ENCODE peak calls at places on chromosomes 3 and 15, in nine cellular contexts. C is lower leg skin; S is NB4; T is SJSA1; Y is psoas muscle; M is CD4-positive, CD25-positive, alpha-beta regulatory T cell; H is HFF-Myc; J is fibroblast of lung; K is SJCRH30. E is an unnamed sample.

GRCh38 chr3:127451321-127451720 is 139.2 kb downstream of the TPRA1 start:
- DNase-seq in J (no peak), M (no peak), H (no peak), Y (no peak), C (no peak), S (no peak), K (no peak), T (no peak), E (no peak)

GRCh38 chr3:56248021-56248420 is 220.2 kb downstream of the ERC2 start:
- DNase-seq in S (no peak), Y (no peak), J (no peak), T (no peak), K (no peak), C (no peak), H (no peak), M (no peak), E (no peak)

GRCh38 chr3:181888234-181888633 is 176.5 kb downstream of the SOX2 start:
- DNase-seq in H (no peak), C (no peak), J (no peak), S (no peak), K (no peak), M (no peak), Y (no peak), T (no peak), E (no peak)

GRCh38 chr3:98110191-98110908 is 20.2 kb upstream of the OR5H1 start:
- DNase-seq in C (no peak), Y (no peak), T (no peak), M (no peak), K (no peak), H (no peak), S (no peak), J (no peak), E (no peak)

GRCh38 chr15:81235781-81236507 is 39.3 kb downstream of the IL16 start:
- DNase-seq in C (no peak), H (peak), J (peak), M (no peak), Y (peak), S (peak), T (peak), K (peak), E (no peak)

GRCh38 chr15:28881600-28881999 is 4.2 kb upstream of the APBA2 start:
- DNase-seq in Y (no peak), J (peak), H (no peak), S (no peak), K (no peak), T (no peak), M (no peak), C (no peak), E (no peak)

GRCh38 chr3:149934524-149934923 is 36.2 kb downstream of the PFN2 start:
- DNase-seq in J (peak), H (no peak), K (no peak), S (peak), M (no peak), C (peak), T (no peak), Y (peak), E (peak)

GRCh38 chr3:177906573-177907229 is 629.5 kb upstream of the KCNMB2 start:
- DNase-seq in C (no peak), J (no peak), Y (no peak), T (no peak), K (no peak), M (no peak), H (no peak), S (no peak), E (no peak)

GRCh38 chr15:51051776-51052175 is 42.9 kb downstream of the TNFAIP8L3 start:
- DNase-seq in H (no peak), T (no peak), S (no peak), M (no peak), K (no peak), J (no peak), Y (peak), C (peak), E (no peak)

GRCh38 chr3:52246264-52246620 is 683 bp downstream of the PPM1M start:
- DNase-seq in M (no peak), C (no peak), T (no peak), Y (no peak), K (no peak), H (no peak), S (peak), J (no peak), E (no peak)

GRCh38 chr3:66198437-66199088 is 22.2 kb upstream of the SLC25A26 start:
- DNase-seq in C (no peak), J (no peak), S (no peak), T (no peak), K (no peak), H (no peak), M (no peak), Y (no peak), E (no peak)

GRCh38 chr3:65945480-65945879 is 93.2 kb downstream of the MAGI1 start:
- DNase-seq in Y (no peak), C (no peak), M (no peak), J (no peak), K (no peak), S (no peak), T (no peak), H (no peak), E (no peak)

GRCh38 chr3:169454060-169454317 is 209.5 kb downstream of the MECOM start:
- DNase-seq in C (no peak), S (no peak), J (no peak), K (no peak), T (no peak), M (no peak), H (no peak), Y (no peak), E (no peak)

GRCh38 chr15:88752956-88753355 is 50.3 kb upstream of the ACAN start:
- DNase-seq in J (no peak), Y (no peak), S (no peak), H (no peak), T (no peak), K (peak), C (no peak), M (no peak), E (no peak)

GRCh38 chr3:82133070-82133606 is 371.7 kb upstream of the GBE1 start:
- DNase-seq in K (peak), T (no peak), J (peak), C (peak), Y (peak), S (peak), M (peak), H (peak), E (peak)

GRCh38 chr3:50275996-50276761 is 2.7 kb upstream of the LSMEM2 start:
- DNase-seq in M (peak), C (no peak), S (no peak), J (no peak), K (no peak), Y (no peak), T (no peak), H (no peak), E (no peak)

GRCh38 chr3:51705276-51706020 is 1.4 kb upstream of the GRM2 start:
- DNase-seq in J (no peak), S (no peak), H (no peak), M (no peak), C (no peak), K (no peak), T (no peak), Y (no peak), E (no peak)

GRCh38 chr3:85360742-85361387 is 402.1 kb downstream of the CADM2 start:
- DNase-seq in T (no peak), J (peak), K (peak), M (no peak), C (no peak), S (peak), H (no peak), Y (peak), E (no peak)

GRCh38 chr3:195302436-195302835 is 31.5 kb upstream of the XXYLT1 start:
- DNase-seq in T (no peak), C (no peak), M (no peak), K (no peak), S (no peak), H (no peak), J (peak), Y (no peak), E (no peak)

GRCh38 chr3:64647825-64648224 is 40.0 kb downstream of the ADAMTS9 start:
- DNase-seq in H (no peak), M (no peak), S (no peak), C (no peak), T (no peak), J (no peak), Y (no peak), K (no peak), E (no peak)

GRCh38 chr3:12541625-12542024 is 3.7 kb downstream of the MKRN2OS start:
- DNase-seq in S (no peak), H (no peak), Y (no peak), C (no peak), K (no peak), J (no peak), M (no peak), T (no peak), E (no peak)

GRCh38 chr15:99430881-99431401 is 134.8 kb upstream of the MEF2A start:
- DNase-seq in H (no peak), K (no peak), T (no peak), C (no peak), S (no peak), M (no peak), Y (peak), J (no peak), E (no peak)

GRCh38 chr15:93247466-93248121 is 158.6 kb upstream of the RGMA start:
- DNase-seq in J (no peak), K (no peak), S (peak), M (no peak), C (no peak), Y (no peak), T (no peak), H (no peak), E (no peak)

GRCh38 chr3:126113733-126114132 is 29.8 kb upstream of the SLC41A3 start:
- DNase-seq in S (no peak), Y (no peak), K (no peak), T (no peak), C (no peak), H (no peak), J (no peak), M (no peak), E (no peak)

GRCh38 chr15:44101944-44102343 is 93.1 kb downstream of the FRMD5 start:
- DNase-seq in C (no peak), K (no peak), H (no peak), J (peak), M (no peak), Y (no peak), T (peak), S (no peak), E (no peak)

GRCh38 chr3:15453501-15453900 is 26.1 kb downstream of the EAF1 start:
- DNase-seq in H (no peak), K (no peak), M (no peak), J (no peak), T (no peak), S (no peak), C (no peak), Y (no peak), E (no peak)

GRCh38 chr15:62391565-62392262 is 226.6 kb upstream of the C2CD4B start:
- DNase-seq in H (no peak), Y (peak), S (peak), J (peak), T (peak), M (peak), C (no peak), K (peak), E (no peak)

GRCh38 chr3:60756231-60756630 is 495.0 kb downstream of the FHIT start:
- DNase-seq in J (no peak), C (no peak), M (no peak), S (no peak), H (no peak), T (no peak), K (peak), Y (no peak), E (no peak)

GRCh38 chr15:74311734-74312444 is 55.6 kb downstream of the CYP11A1 start:
- DNase-seq in Y (no peak), K (peak), C (no peak), J (no peak), T (peak), S (peak), M (no peak), H (no peak), E (no peak)

GRCh38 chr3:115660646-115661442 is 37.5 kb downstream of the GAP43 start:
- DNase-seq in Y (peak), H (no peak), J (peak), T (no peak), M (no peak), C (no peak), K (no peak), S (peak), E (no peak)

GRCh38 chr15:47715856-47716445 is 1.4 kb upstream of the SEMA6D start:
- DNase-seq in T (no peak), K (no peak), M (no peak), S (no peak), H (no peak), Y (no peak), C (no peak), J (peak), E (peak)

GRCh38 chr3:159536876-159537275 is 451.8 kb upstream of the IL12A start:
- DNase-seq in C (no peak), J (no peak), Y (no peak), H (no peak), K (no peak), M (no peak), S (no peak), T (no peak), E (no peak)

GRCh38 chr3:48820626-48821324 is 26.9 kb downstream of the PRKAR2A start:
- DNase-seq in Y (no peak), S (no peak), K (peak), J (peak), T (peak), H (peak), C (no peak), M (no peak), E (no peak)

GRCh38 chr15:56454841-56455240 is 10.1 kb downstream of the MNS1 start:
- DNase-seq in T (no peak), S (no peak), K (no peak), C (no peak), H (no peak), M (no peak), J (no peak), Y (no peak), E (no peak)

GRCh38 chr3:155230382-155230781 is 63.1 kb downstream of the STRIT1 start:
- DNase-seq in M (no peak), C (no peak), Y (no peak), J (peak), T (no peak), S (no peak), K (no peak), H (no peak), E (no peak)

GRCh38 chr15:58926823-58927222 is 6.7 kb downstream of the SLTM start:
- DNase-seq in S (no peak), J (no peak), K (no peak), Y (no peak), M (no peak), C (no peak), H (no peak), T (no peak), E (no peak)

DNA sequence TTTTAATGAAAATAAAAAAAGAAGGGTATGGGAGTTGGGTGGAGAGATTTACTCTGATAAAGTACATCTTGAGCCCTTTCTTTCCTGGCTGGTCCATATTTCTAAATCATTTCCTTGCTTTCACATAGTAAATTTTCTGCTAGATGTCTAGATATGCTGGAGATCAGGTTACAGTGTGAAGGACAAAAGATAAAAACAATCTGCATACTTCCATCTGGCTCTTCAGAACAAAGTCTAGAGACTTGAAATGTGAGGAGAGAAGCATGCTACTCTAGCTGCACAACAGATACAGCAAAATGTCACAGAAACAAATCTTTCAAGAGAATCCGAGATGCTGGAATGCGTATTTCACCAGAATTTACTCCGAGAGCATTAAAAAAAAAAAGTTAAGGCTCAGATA is 42.2 kb downstream of the FOXP1 start:
- DNase-seq in Y (no peak), S (no peak), K (no peak), C (no peak), J (peak), H (no peak), M (no peak), T (no peak), E (no peak)
- H3K4me3 ChIP-seq in Y (no peak), S (no peak), K (no peak), C (no peak), J (no peak), H (no peak), M (no peak), T (no peak), E (no peak)

GRCh38 chr15:38129531-38130199 is 123.0 kb upstream of the SPRED1 start:
- DNase-seq in H (peak), T (no peak), J (peak), M (no peak), Y (peak), C (peak), K (peak), S (peak), E (peak)
- H3K4me3 ChIP-seq in H (peak), T (no peak), J (peak), M (no peak), Y (peak), C (no peak), K (peak), S (no peak), E (peak)

GRCh38 chr3:112358311-112358780 is 25.4 kb downstream of the CD200 start:
- DNase-seq in Y (no peak), S (no peak), H (no peak), M (peak), C (no peak), J (no peak), K (no peak), T (no peak), E (no peak)
- H3K4me3 ChIP-seq in Y (peak), S (no peak), H (no peak), M (peak), C (no peak), J (no peak), K (no peak), T (no peak), E (peak)

DNA sequence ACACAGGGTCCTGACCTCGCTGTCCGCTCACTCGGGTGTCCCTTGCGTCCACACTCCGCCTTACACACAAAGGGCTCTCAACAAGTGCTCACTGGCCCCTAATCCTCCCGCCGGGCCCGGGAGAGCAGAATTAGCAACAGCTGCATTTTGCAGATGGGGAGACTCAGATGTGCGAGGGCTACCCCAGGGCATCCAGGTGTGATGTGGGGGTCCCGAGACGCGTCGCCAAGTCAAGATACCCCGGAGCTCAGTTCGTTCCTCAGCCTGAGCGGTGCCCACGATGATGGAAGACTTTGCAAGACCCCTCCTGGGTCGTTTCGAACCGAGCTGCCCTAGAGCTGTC is 14.9 kb upstream of the WNT7A start:
- DNase-seq in K (no peak), J (no peak), S (no peak), C (no peak), T (no peak), Y (peak), M (no peak), H (no peak), E (no peak)
- H3K4me3 ChIP-seq in K (no peak), J (no peak), S (no peak), C (no peak), T (peak), Y (peak), M (no peak), H (peak), E (peak)

DNA sequence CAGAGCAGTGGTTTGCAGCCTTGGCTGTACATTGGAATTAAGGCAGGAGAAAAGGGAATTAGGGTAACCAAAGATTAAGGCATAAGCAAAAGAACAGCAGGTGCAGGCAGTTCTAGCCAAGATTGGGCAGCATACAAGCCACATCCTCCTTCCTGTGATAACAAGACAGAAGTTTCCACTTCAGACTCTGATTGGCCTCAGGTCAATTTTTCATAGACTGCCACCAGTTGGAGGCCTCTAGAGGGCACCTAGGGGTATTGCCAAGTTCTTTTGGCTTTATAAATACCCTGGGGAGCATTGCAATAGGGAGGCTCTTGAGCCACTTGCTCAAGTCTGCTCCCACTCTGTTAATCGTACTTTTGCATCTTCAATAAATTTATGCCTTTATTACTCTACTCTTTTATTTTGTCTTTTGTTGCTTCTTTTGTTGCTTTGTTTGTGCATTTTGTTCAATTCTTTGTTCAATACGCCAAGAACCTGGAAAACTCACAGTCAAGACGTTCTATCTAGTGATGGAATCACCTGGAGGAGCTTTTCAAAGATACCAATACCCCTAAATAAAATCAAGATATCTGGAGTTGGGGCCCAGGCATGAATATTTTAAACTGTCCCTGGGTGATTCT is 32.2 kb upstream of the FMN1 start:
- DNase-seq in Y (no peak), C (peak), J (peak), M (peak), H (no peak), K (peak), T (no peak), S (peak), E (no peak)
- H3K4me3 ChIP-seq in Y (no peak), C (no peak), J (no peak), M (peak), H (no peak), K (no peak), T (no peak), S (no peak), E (no peak)

GRCh38 chr15:41502787-41503668 is 9.4 kb downstream of the ITPKA start:
- DNase-seq in C (no peak), T (no peak), J (no peak), K (no peak), S (peak), H (no peak), Y (no peak), M (no peak), E (no peak)
- H3K4me3 ChIP-seq in C (no peak), T (no peak), J (no peak), K (no peak), S (peak), H (no peak), Y (peak), M (no peak), E (no peak)

GRCh38 chr3:143002727-143003126 is 1.4 kb downstream of the U2SURP start:
- DNase-seq in Y (no peak), S (peak), K (peak), H (no peak), J (no peak), T (no peak), M (peak), C (no peak), E (no peak)
- H3K4me3 ChIP-seq in Y (peak), S (peak), K (peak), H (peak), J (peak), T (peak), M (peak), C (no peak), E (peak)

GRCh38 chr3:45665101-45665572 is 24.1 kb upstream of the SACM1L start:
- DNase-seq in T (no peak), J (peak), K (peak), Y (no peak), C (no peak), H (no peak), M (peak), S (peak), E (no peak)

GRCh38 chr3:45660567-45660901 is 28.7 kb upstream of the SACM1L start:
- DNase-seq in J (no peak), K (no peak), C (no peak), T (no peak), S (no peak), H (no peak), M (no peak), Y (no peak), E (no peak)

GRCh38 chr3:45666729-45667440 is 22.3 kb upstream of the SACM1L start:
- DNase-seq in C (no peak), K (peak), M (no peak), J (peak), H (no peak), S (no peak), T (no peak), Y (peak), E (no peak)

GRCh38 chr3:45667569-45667967 is 21.6 kb upstream of the SACM1L start:
- DNase-seq in J (no peak), C (no peak), Y (no peak), M (no peak), T (no peak), H (no peak), S (no peak), K (no peak), E (no peak)

GRCh38 chr3:45664558-45664957 is 24.6 kb upstream of the SACM1L start:
- DNase-seq in H (no peak), C (no peak), Y (no peak), S (no peak), M (peak), K (no peak), J (no peak), T (no peak), E (no peak)
- H3K4me3 ChIP-seq in H (no peak), C (no peak), Y (peak), S (no peak), M (peak), K (no peak), J (peak), T (no peak), E (peak)

GRCh38 chr15:39584266-39584659 is 3.4 kb downstream of the THBS1 start:
- DNase-seq in K (no peak), S (no peak), H (peak), J (no peak), T (no peak), Y (no peak), M (no peak), C (no peak), E (no peak)
- H3K4me3 ChIP-seq in K (no peak), S (no peak), H (peak), J (peak), T (no peak), Y (peak), M (no peak), C (no peak), E (peak)